ENCODE peak calls at places on chromosomes 12 and 14, in seven cellular contexts. D is PC-3, W is GM23338, T is breast epithelium, E is endothelial cell of umbilical vein, F is brain microvascular endothelial cell, I is ovary. Q is an unnamed sample.

GRCh38 chr12:63010698-63011097 is 75.7 kb upstream of the PPM1H start:
- DNase-seq in E (no peak), F (no peak), D (no peak), T (no peak), I (no peak), W (no peak), Q (no peak)

GRCh38 chr14:35678403-35679028 is 130.6 kb downstream of the RALGAPA1 start:
- DNase-seq in I (no peak), W (no peak), F (no peak), T (no peak), D (no peak), E (no peak), Q (no peak)

GRCh38 chr12:754871-755562 is 2.6 kb downstream of the WNK1 start:
- DNase-seq in I (no peak), W (peak; percentile 51), T (no peak), D (peak; percentile 76), F (peak; percentile 59), E (peak; percentile 72), Q (peak; percentile 38)

GRCh38 chr12:16473610-16474326 is 126.3 kb downstream of the MGST1 start:
- DNase-seq in F (no peak), D (no peak), I (no peak), E (no peak), W (no peak), T (no peak), Q (no peak)

GRCh38 chr14:47485421-47485820 is 190.0 kb downstream of the MDGA2 start:
- DNase-seq in W (peak; percentile 61), I (no peak), F (no peak), D (no peak), E (no peak), T (no peak), Q (no peak)

GRCh38 chr12:76020731-76021672 is 10.6 kb downstream of the PHLDA1 start:
- DNase-seq in E (peak; percentile 94), T (no peak), I (peak; percentile 30), F (peak; percentile 98), D (peak; percentile 97), W (no peak), Q (peak; percentile 86)

GRCh38 chr12:1234073-1234472 is 243.1 kb downstream of the ERC1 start:
- DNase-seq in E (peak; percentile 10), F (no peak), T (no peak), I (no peak), D (peak; percentile 50), W (no peak), Q (no peak)

GRCh38 chr14:103139371-103140016 is 16.2 kb downstream of the TNFAIP2 start:
- DNase-seq in F (no peak), E (no peak), I (no peak), D (no peak), T (no peak), W (peak; percentile 53), Q (no peak)

GRCh38 chr14:103133213-103134140 is 10.2 kb downstream of the TNFAIP2 start:
- DNase-seq in D (no peak), E (no peak), F (no peak), T (no peak), W (no peak), I (no peak), Q (no peak)

GRCh38 chr12:6074979-6075585 is 49.4 kb downstream of the VWF start:
- DNase-seq in W (peak; percentile 52), T (no peak), F (no peak), E (peak; percentile 49), D (no peak), I (no peak), Q (no peak)

GRCh38 chr12:66768293-66768692 is 89.4 kb upstream of the GRIP1 start:
- DNase-seq in E (no peak), W (no peak), D (no peak), T (no peak), F (no peak), I (no peak), Q (no peak)

GRCh38 chr12:102478416-102479098 is 1.8 kb downstream of the IGF1 start:
- DNase-seq in T (no peak), W (peak; percentile 62), F (no peak), I (no peak), E (no peak), D (no peak), Q (no peak)

GRCh38 chr14:105066285-105067071 is 1.2 kb upstream of the GPR132 start:
- DNase-seq in W (no peak), F (no peak), D (no peak), I (no peak), E (no peak), T (no peak), Q (no peak)

GRCh38 chr14:105064001-105064400 is 1.2 kb downstream of the GPR132 start:
- DNase-seq in I (no peak), T (no peak), D (no peak), E (no peak), F (no peak), W (no peak), Q (no peak)

GRCh38 chr14:105064721-105065143 is 498 bp downstream of the GPR132 start:
- DNase-seq in E (no peak), D (peak; percentile 13), I (no peak), T (no peak), W (no peak), F (peak; percentile 32), Q (peak; percentile 24)

GRCh38 chr14:105067140-105067968 is 2.1 kb upstream of the GPR132 start:
- DNase-seq in T (no peak), E (no peak), D (peak; percentile 30), W (no peak), I (no peak), F (peak; percentile 43), Q (peak; percentile 37)

DNA sequence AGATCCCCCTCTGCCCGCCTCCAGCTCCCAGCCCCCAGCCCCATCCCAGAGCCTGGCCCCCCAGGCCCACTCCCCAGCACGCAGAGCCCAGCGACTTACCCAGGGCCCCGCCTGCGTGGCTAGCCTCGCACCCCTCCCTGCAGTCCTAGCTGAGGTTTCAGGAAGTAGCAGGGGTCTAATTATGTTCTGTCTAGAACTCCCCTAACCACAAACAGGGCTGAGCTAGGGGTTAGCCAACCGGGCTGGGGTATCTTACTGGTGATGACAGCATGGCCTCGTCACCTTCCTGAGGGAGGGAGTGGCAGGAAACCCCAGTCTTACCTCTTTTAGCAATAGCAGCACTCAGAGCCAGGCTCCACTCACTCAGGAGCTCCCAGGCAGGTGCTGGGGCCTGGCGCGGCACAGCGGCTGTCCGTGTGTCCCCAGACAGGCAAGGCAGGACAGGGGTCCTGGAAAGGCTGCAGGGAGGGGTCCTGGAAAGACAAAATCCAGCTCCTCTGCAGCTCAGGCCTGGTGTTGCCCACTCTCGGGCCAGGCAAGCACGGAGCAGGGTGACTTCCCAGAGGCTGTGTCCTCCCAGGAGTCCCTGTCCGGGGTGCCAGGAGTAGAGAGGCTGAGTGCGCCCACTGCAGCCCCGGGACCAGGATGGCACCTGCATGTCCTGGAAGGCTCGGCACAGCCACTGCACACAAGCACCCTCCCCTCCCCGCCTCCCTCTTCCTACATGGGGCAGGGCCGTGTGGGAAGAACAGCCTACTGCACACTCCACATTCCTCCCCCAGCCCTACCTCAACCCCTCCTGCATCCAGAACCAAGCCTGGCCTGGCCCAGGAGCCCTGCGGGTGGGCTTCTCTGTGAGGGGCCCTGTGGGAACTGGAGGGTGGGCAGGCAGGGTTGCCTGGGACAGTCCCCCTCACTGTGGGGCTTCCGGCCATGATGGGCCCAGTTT is at the start of gene GPR132:
- DNase-seq in E (no peak), T (peak; percentile 49), D (peak; percentile 58), I (no peak), W (no peak), F (no peak), Q (no peak)
- H3K4me3 ChIP-seq in E (no peak within 1 kb of the TSS), T (peak within 1 kb of the TSS; percentile 17), D (no peak within 1 kb of the TSS), I (no peak within 1 kb of the TSS), W (no peak within 1 kb of the TSS), F (no peak within 1 kb of the TSS), Q (no peak within 1 kb of the TSS)

GRCh38 chr14:76268013-76268376 is 107.9 kb upstream of the ESRRB start:
- DNase-seq in W (no peak), I (no peak), T (no peak), D (no peak), F (no peak), E (no peak), Q (no peak)
- H3K27me3 ChIP-seq in W (peaks cover 3% of the 10 kb centered on the region), I (no peaks in the 10 kb centered on the region), T (peaks cover 3% of the 10 kb centered on the region), D (peaks cover 4% of the 10 kb centered on the region), F (no peaks in the 10 kb centered on the region), E (peaks cover 2% of the 10 kb centered on the region), Q (no peaks in the 10 kb centered on the region)

GRCh38 chr12:45978108-45978507 is 12.3 kb downstream of the SCAF11 start:
- DNase-seq in E (no peak), W (no peak), I (no peak), T (no peak), D (no peak), F (no peak), Q (no peak)
- H3K36me3 ChIP-seq in E (no peaks in the 10 kb centered on the region), W (no peaks in the 10 kb centered on the region), I (no peaks in the 10 kb centered on the region), T (no peaks in the 10 kb centered on the region), D (peaks cover 22% of the 10 kb centered on the region), F (no peaks in the 10 kb centered on the region), Q (peaks cover 30% of the 10 kb centered on the region)

GRCh38 chr12:31318870-31319269 is 7.1 kb downstream of the SINHCAF start:
- DNase-seq in T (no peak), I (no peak), W (no peak), F (no peak), E (no peak), D (no peak), Q (no peak)

GRCh38 chr12:31315779-31316465 is 10.0 kb downstream of the SINHCAF start:
- DNase-seq in T (no peak), F (no peak), D (no peak), W (no peak), I (no peak), E (no peak), Q (no peak)

GRCh38 chr12:31315089-31315725 is 10.7 kb downstream of the SINHCAF start:
- DNase-seq in E (peak; percentile 31), D (no peak), T (no peak), F (no peak), I (no peak), W (no peak), Q (no peak)

GRCh38 chr12:31317471-31318397 is 8.2 kb downstream of the SINHCAF start:
- DNase-seq in D (no peak), E (peak; percentile 76), F (no peak), T (no peak), W (no peak), I (no peak), Q (no peak)

GRCh38 chr12:31316964-31317363 is 9.0 kb downstream of the SINHCAF start:
- DNase-seq in D (no peak), E (no peak), I (no peak), W (no peak), T (no peak), F (no peak), Q (no peak)
- H3K4me3 ChIP-seq in D (peak overlapping the region; percentile 60), E (peak overlapping the region; percentile 5), I (peak overlapping the region; percentile 18), W (peak overlapping the region; percentile 93), T (peak overlapping the region; percentile 29), F (no peak overlapping the region), Q (peak overlapping the region; percentile 55)

DNA sequence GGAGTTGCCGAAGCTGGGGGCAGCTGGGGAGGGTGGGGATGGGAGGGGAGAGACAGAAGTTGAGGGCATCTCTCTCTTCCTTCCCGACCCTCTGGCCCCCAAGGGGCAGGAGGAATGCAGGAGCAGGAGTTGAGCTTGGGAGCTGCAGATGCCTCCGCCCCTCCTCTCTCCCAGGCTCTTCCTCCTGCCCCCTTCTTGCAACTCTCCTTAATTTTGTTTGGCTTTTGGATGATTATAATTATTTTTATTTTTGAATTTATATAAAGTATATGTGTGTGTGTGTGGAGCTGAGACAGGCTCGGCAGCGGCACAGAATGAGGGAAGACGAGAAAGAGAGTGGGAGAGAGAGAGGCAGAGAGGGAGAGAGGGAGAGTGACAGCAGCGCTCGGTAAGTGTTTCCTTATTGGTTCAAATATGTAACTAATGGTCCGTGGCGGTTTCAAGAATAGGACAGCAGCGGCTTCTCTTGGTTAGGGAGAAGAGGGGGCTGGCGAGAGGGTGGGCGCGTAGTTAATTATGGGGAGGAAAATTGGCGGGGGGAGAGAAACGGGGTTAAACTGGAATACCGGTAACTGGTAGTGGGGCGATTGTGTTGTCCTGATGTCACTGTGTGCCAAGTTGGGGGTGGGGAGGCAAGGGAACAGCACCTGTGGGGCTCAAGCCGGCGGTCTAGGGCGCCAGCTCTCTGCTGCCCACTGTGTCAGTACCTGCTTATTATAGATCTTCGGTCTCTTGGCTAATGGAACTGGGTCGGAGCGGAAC is 8.4 kb downstream of the HOXC8 start:
- DNase-seq in F (no peak), E (no peak), I (peak; percentile 79), W (peak; percentile 71), T (peak; percentile 64), D (peak; percentile 22), Q (peak; percentile 66)
- H3K27me3 ChIP-seq in F (peaks cover 83% of the 10 kb centered on the region), E (peaks cover 82% of the 10 kb centered on the region), I (no peaks in the 10 kb centered on the region), W (peaks cover 100% of the 10 kb centered on the region), T (no peaks in the 10 kb centered on the region), D (no peaks in the 10 kb centered on the region), Q (no peaks in the 10 kb centered on the region)